ENCODE peak calls at places on chromosomes 3 and 15, in nine cellular contexts. W is sigmoid colon, G is GM23338, Y is spleen, C is stomach, N is vagina, T is HL-60, E is endothelial cell of umbilical vein, S is transverse colon. F is an unnamed sample.
A peak's percentile ranks its signal among the peaks of the same experiment; 100 is the strongest.

GRCh38 chr3:95235916-95236315 is 1173.1 kb downstream of the NSUN3 start:
- DNase-seq in W (no peak), G (no peak), Y (no peak), C (no peak), N (no peak), T (no peak), E (no peak), S (no peak), F (no peak)

GRCh38 chr3:133112666-133113065 is 74.5 kb downstream of the TMEM108 start:
- DNase-seq in W (no peak), G (no peak), Y (no peak), C (no peak), N (no peak), T (no peak), E (no peak), S (no peak), F (no peak)

GRCh38 chr3:41094351-41094750 is 105.0 kb upstream of the CTNNB1 start:
- DNase-seq in W (no peak), G (no peak), Y (no peak), C (no peak), N (no peak), T (no peak), E (no peak), S (no peak), F (no peak)

GRCh38 chr3:178665747-178666146 is 129.5 kb downstream of the KCNMB2 start:
- DNase-seq in W (no peak), G (no peak), Y (no peak), C (no peak), N (no peak), T (no peak), E (no peak), S (no peak), F (no peak)

GRCh38 chr3:187889601-187890404 is 144.5 kb upstream of the BCL6 start:
- DNase-seq in W (peak; percentile 77), G (no peak), Y (no peak), C (no peak), N (no peak), T (peak; percentile 45), E (no peak), S (no peak), F (no peak)

GRCh38 chr15:90037961-90038633 is 37.0 kb downstream of the ZNF710 start:
- DNase-seq in W (peak; percentile 58), G (no peak), Y (peak; percentile 73), C (no peak), N (no peak), T (no peak), E (peak; percentile 26), S (no peak), F (no peak)

GRCh38 chr3:193826126-193826795 is 233.3 kb downstream of the OPA1 start:
- DNase-seq in W (no peak), G (no peak), Y (no peak), C (peak; percentile 54), N (peak; percentile 61), T (no peak), E (peak; percentile 6), S (peak; percentile 27), F (no peak)

GRCh38 chr3:81769271-81769670 is 7.8 kb upstream of the GBE1 start:
- DNase-seq in W (no peak), G (no peak), Y (no peak), C (no peak), N (no peak), T (no peak), E (no peak), S (no peak), F (no peak)

GRCh38 chr3:119350114-119350513 is 55.9 kb downstream of the ARHGAP31 start:
- DNase-seq in W (no peak), G (peak; percentile 89), Y (no peak), C (no peak), N (no peak), T (no peak), E (peak; percentile 91), S (no peak), F (no peak)

GRCh38 chr3:119347036-119347435 is 52.9 kb downstream of the ARHGAP31 start:
- DNase-seq in W (no peak), G (no peak), Y (no peak), C (no peak), N (no peak), T (no peak), E (no peak), S (no peak), F (no peak)

GRCh38 chr3:119346076-119346496 is 51.9 kb downstream of the ARHGAP31 start:
- DNase-seq in W (no peak), G (no peak), Y (no peak), C (no peak), N (no peak), T (no peak), E (no peak), S (no peak), F (no peak)

GRCh38 chr3:119352235-119352634 is 58.1 kb downstream of the ARHGAP31 start:
- DNase-seq in W (no peak), G (no peak), Y (no peak), C (no peak), N (no peak), T (peak; percentile 71), E (no peak), S (no peak), F (no peak)

DNA sequence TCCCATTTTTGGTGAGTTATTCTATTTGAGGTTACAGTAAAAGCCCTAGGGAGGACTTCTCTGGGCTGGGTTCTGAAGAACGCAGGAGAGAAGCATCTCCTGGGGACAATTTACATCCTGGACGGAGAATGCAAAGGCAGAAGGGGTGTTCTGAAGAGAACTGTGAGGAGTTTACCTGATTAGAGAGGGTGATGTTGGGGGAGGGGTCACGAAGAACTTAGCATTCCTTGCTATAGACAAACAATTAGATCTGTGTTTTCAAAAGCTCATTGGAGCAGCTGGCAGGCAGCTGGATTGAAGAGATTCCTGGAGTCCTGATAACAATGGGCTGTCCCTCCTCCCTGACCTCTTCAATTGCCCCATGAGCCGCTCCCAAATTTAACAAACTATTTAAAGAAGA is 55.2 kb downstream of the ARHGAP31 start:
- DNase-seq in W (no peak), G (peak; percentile 97), Y (no peak), C (no peak), N (no peak), T (no peak), E (peak; percentile 47), S (no peak), F (no peak)
- H3K27ac ChIP-seq in W (peak overlapping the region; percentile 2), G (peak overlapping the region; percentile 98), Y (peak overlapping the region; percentile 42), C (peak overlapping the region; percentile 4), N (no peak overlapping the region), T (no peak overlapping the region), E (peak overlapping the region; percentile 73), S (peak overlapping the region; percentile 38), F (no peak overlapping the region)

GRCh38 chr15:40904552-40905201 is 10.4 kb downstream of the VPS18 start:
- DNase-seq in W (no peak), G (no peak), Y (peak; percentile 74), C (no peak), N (no peak), T (no peak), E (no peak), S (no peak), F (no peak)

GRCh38 chr15:40902605-40903561 is 8.6 kb downstream of the VPS18 start:
- DNase-seq in W (no peak), G (no peak), Y (peak; percentile 90), C (no peak), N (no peak), T (peak; percentile 100), E (no peak), S (no peak), F (no peak)

GRCh38 chr15:40906947-40907802 is 12.9 kb downstream of the VPS18 start:
- DNase-seq in W (no peak), G (no peak), Y (peak; percentile 91), C (peak; percentile 74), N (no peak), T (no peak), E (peak; percentile 89), S (peak; percentile 75), F (no peak)

GRCh38 chr15:40908095-40908494 is 13.8 kb downstream of the VPS18 start:
- DNase-seq in W (no peak), G (no peak), Y (peak; percentile 71), C (no peak), N (no peak), T (no peak), E (no peak), S (no peak), F (no peak)

GRCh38 chr15:40906101-40906946 is 12.1 kb downstream of the VPS18 start:
- DNase-seq in W (peak; percentile 94), G (peak; percentile 91), Y (peak; percentile 97), C (peak; percentile 96), N (no peak), T (peak; percentile 63), E (peak; percentile 98), S (peak; percentile 96), F (no peak)
- TF ChIP-seq POLR2AphosphoS5 in W (peak; percentile 57), G (peak; percentile 52), Y (peak; percentile 83), C (peak; percentile 71), N (peak; percentile 47), T (peak; percentile 60), E (peak; percentile 98), S (peak; percentile 28), F (peak; percentile 60)

GRCh38 chr3:195015021-195015420 is 255.9 kb downstream of the XXYLT1 start:
- DNase-seq in W (peak; percentile 21), G (no peak), Y (no peak), C (no peak), N (peak; percentile 55), T (no peak), E (peak; percentile 57), S (no peak), F (no peak)

GRCh38 chr3:195013411-195013810 is 257.5 kb downstream of the XXYLT1 start:
- DNase-seq in W (peak; percentile 42), G (no peak), Y (no peak), C (no peak), N (peak; percentile 93), T (no peak), E (no peak), S (no peak), F (no peak)

GRCh38 chr3:195012100-195012499 is 258.9 kb downstream of the XXYLT1 start:
- DNase-seq in W (peak; percentile 36), G (no peak), Y (no peak), C (peak; percentile 11), N (no peak), T (no peak), E (no peak), S (no peak), F (no peak)

GRCh38 chr3:195012571-195012970 is 258.4 kb downstream of the XXYLT1 start:
- DNase-seq in W (peak; percentile 34), G (no peak), Y (no peak), C (peak; percentile 11), N (no peak), T (no peak), E (no peak), S (no peak), F (no peak)

GRCh38 chr3:195013962-195014361 is 257.0 kb downstream of the XXYLT1 start:
- DNase-seq in W (peak; percentile 37), G (no peak), Y (no peak), C (no peak), N (peak; percentile 25), T (no peak), E (no peak), S (no peak), F (no peak)
- H3K27ac ChIP-seq in W (no peak overlapping the region), G (no peak overlapping the region), Y (no peak overlapping the region), C (no peak overlapping the region), N (no peak overlapping the region), T (no peak overlapping the region), E (peak overlapping the region; percentile 16), S (no peak overlapping the region), F (no peak overlapping the region)

GRCh38 chr3:191397771-191398170 is 63.2 kb upstream of the PYDC2 start:
- DNase-seq in W (no peak), G (peak; percentile 9), Y (no peak), C (no peak), N (no peak), T (no peak), E (no peak), S (no peak), F (no peak)

GRCh38 chr3:191399918-191400317 is 61.0 kb upstream of the PYDC2 start:
- DNase-seq in W (no peak), G (peak; percentile 17), Y (no peak), C (no peak), N (no peak), T (no peak), E (no peak), S (no peak), F (no peak)

DNA sequence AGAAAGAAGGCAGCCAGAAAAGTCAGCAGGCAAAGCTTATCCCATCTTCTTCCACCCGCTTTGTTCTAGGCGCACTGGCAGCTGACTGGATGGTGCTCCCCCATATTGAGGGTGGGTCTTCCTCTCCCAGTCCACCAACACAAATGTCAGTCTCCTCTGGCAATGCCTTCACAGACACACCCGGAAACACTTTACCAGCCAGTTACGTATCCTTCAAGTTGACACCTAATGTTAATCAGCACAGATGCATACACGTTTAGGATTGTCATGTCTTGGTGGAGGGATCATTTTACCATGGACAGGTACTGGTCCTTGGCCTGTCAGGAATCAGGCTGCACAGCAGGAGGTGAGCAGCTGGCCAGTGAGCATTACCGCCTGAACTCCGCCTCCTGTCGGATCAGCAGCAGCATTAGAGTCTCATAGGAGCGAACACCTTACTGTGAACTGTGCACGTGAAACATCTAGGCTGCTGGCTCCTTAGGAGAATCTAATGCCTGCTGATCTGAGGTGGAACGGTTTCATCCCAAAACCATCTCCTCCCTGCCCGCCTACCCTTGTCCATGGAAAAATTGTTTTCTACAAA is 59.1 kb upstream of the PYDC2 start:
- DNase-seq in W (no peak), G (no peak), Y (peak; percentile 38), C (no peak), N (no peak), T (no peak), E (no peak), S (no peak), F (no peak)
- TF ChIP-seq POLR2AphosphoS5 in W (no peak), G (no peak), Y (peak; percentile 34), C (no peak), N (no peak), T (no peak), E (peak; percentile 39), S (no peak), F (no peak)